ENCODE peak calls at places on chromosome 12, in six cellular contexts. Z is ascending aorta; O is CD4-positive, alpha-beta memory T cell; U is Right ventricle myocardium superior; M is transverse colon; X is GM04504. I is an unnamed sample.
A peak's percentile ranks its signal among the peaks of the same experiment; 100 is the strongest.

GRCh38 chr12:75488553-75488952 is 8.0 kb downstream of the GLIPR1 start:
- DNase-seq in Z (no peak), O (no peak), U (no peak), M (no peak), X (no peak), I (peak; percentile 46)

GRCh38 chr12:114958538-114958937 is 274.6 kb upstream of the TBX3 start:
- DNase-seq in Z (no peak), O (no peak), U (no peak), M (no peak), X (no peak), I (no peak)

GRCh38 chr12:129459886-129460285 is 443.9 kb downstream of the TMEM132D start:
- DNase-seq in Z (no peak), O (no peak), U (no peak), M (no peak), X (no peak), I (no peak)

GRCh38 chr12:52975820-52976573 is 27.1 kb downstream of the KRT18 start:
- DNase-seq in Z (no peak), O (no peak), U (peak; percentile 59), M (peak; percentile 67), X (no peak), I (peak; percentile 82)

GRCh38 chr12:110248096-110248447 is 33.0 kb upstream of the ATP2A2 start:
- DNase-seq in Z (no peak), O (no peak), U (no peak), M (no peak), X (no peak), I (no peak)

GRCh38 chr12:132489078-132489601 is 811 bp upstream of the FBRSL1 start:
- DNase-seq in Z (no peak), O (peak; percentile 69), U (peak; percentile 69), M (peak; percentile 68), X (no peak), I (peak; percentile 21)

GRCh38 chr12:132464820-132465219 is 25.1 kb upstream of the FBRSL1 start:
- DNase-seq in Z (no peak), O (no peak), U (no peak), M (no peak), X (no peak), I (no peak)

GRCh38 chr12:79422060-79422812 is 268.5 kb downstream of the PAWR start:
- DNase-seq in Z (no peak), O (no peak), U (no peak), M (no peak), X (no peak), I (no peak)

GRCh38 chr12:57261385-57261784 is 10.4 kb upstream of the STAC3 start:
- DNase-seq in Z (no peak), O (no peak), U (no peak), M (no peak), X (no peak), I (no peak)

GRCh38 chr12:65163755-65164154 is 5.6 kb upstream of the LEMD3 start:
- DNase-seq in Z (no peak), O (no peak), U (no peak), M (no peak), X (no peak), I (no peak)

GRCh38 chr12:132152411-132152821 is 8.2 kb downstream of the NOC4L start:
- DNase-seq in Z (no peak), O (no peak), U (peak; percentile 27), M (no peak), X (no peak), I (no peak)

GRCh38 chr12:116370004-116370404 is 92.5 kb upstream of the MED13L start:
- DNase-seq in Z (no peak), O (no peak), U (peak; percentile 55), M (no peak), X (peak; percentile 74), I (peak; percentile 91)

GRCh38 chr12:32084017-32084688 is 22.5 kb upstream of the BICD1 start:
- DNase-seq in Z (no peak), O (no peak), U (no peak), M (no peak), X (no peak), I (no peak)

GRCh38 chr12:42129595-42130204 is 15.0 kb downstream of the GXYLT1 start:
- DNase-seq in Z (no peak), O (peak; percentile 26), U (no peak), M (peak; percentile 13), X (peak; percentile 52), I (peak; percentile 75)

GRCh38 chr12:64618953-64619590 is 8.8 kb downstream of the RASSF3 start:
- DNase-seq in Z (no peak), O (no peak), U (no peak), M (no peak), X (no peak), I (peak; percentile 86)

GRCh38 chr12:29148065-29148957 is 767 bp upstream of the FAR2 start:
- DNase-seq in Z (no peak), O (no peak), U (peak; percentile 59), M (peak; percentile 71), X (no peak), I (peak; percentile 18)

GRCh38 chr12:47361389-47362031 is 281.8 kb upstream of the AMIGO2 start:
- DNase-seq in Z (no peak), O (peak; percentile 23), U (no peak), M (peak; percentile 40), X (no peak), I (peak; percentile 10)

GRCh38 chr12:49084438-49084837 is 10.2 kb downstream of the DHH start:
- DNase-seq in Z (no peak), O (no peak), U (no peak), M (no peak), X (no peak), I (no peak)